ENCODE peak calls at places on chromosomes 16 and 17, in six cellular contexts. E is trophoblast cell, G is mesenchymal stem cell, H is H9, V is neuronal stem cell, D is H1. S is an unnamed sample.

GRCh38 chr16:73053379-73054130 is 5.6 kb upstream of the ZFHX3 start:
- DNase-seq in E (no peak), G (peak; percentile 85), V (no peak), D (no peak), H (no peak), S (peak; percentile 75)

GRCh38 chr17:746181-746580 is 5.9 kb downstream of the GEMIN4 start:
- DNase-seq in E (no peak), G (no peak), D (no peak), V (no peak), H (no peak), S (no peak)

GRCh38 chr17:2904135-2904534 is 107.9 kb downstream of the RAP1GAP2 start:
- DNase-seq in G (no peak), V (peak; percentile 23), E (no peak), D (no peak), H (peak; percentile 57), S (peak; percentile 24)

GRCh38 chr16:79069118-79069517 is 531.4 kb downstream of the MAF start:
- DNase-seq in E (no peak), D (no peak), G (peak; percentile 5), V (no peak), H (no peak), S (no peak)

GRCh38 chr17:80559688-80560290 is 15.2 kb downstream of the RPTOR start:
- DNase-seq in H (no peak), D (no peak), E (peak; percentile 71), G (peak; percentile 22), V (no peak), S (peak; percentile 88)

GRCh38 chr17:74758846-74759163 is 10.4 kb downstream of the NHERF1 start:
- DNase-seq in H (no peak), G (no peak), E (no peak), D (no peak), V (no peak), S (peak; percentile 27)

GRCh38 chr16:83054302-83054701 is 427.5 kb downstream of the CDH13 start:
- DNase-seq in V (no peak), E (no peak), D (no peak), G (no peak), H (no peak), S (peak; percentile 34)

GRCh38 chr16:85908444-85908843 is 9.5 kb downstream of the IRF8 start:
- DNase-seq in G (no peak), E (no peak), D (no peak), H (no peak), V (no peak), S (no peak)

GRCh38 chr17:33929181-33929724 is 325.8 kb upstream of the CCL2 start:
- DNase-seq in D (peak; percentile 25), V (peak; percentile 14), G (no peak), H (peak; percentile 77), E (no peak), S (no peak)

GRCh38 chr17:14138649-14139048 is 69.3 kb downstream of the COX10 start:
- DNase-seq in H (no peak), D (no peak), E (no peak), V (no peak), G (no peak), S (no peak)

GRCh38 chr17:14135906-14136590 is 66.7 kb downstream of the COX10 start:
- DNase-seq in V (no peak), E (no peak), H (no peak), G (no peak), D (no peak), S (no peak)

GRCh38 chr17:14133104-14133503 is 63.8 kb downstream of the COX10 start:
- DNase-seq in D (no peak), G (no peak), H (no peak), V (no peak), E (no peak), S (no peak)

GRCh38 chr17:14134456-14134855 is 65.2 kb downstream of the COX10 start:
- DNase-seq in G (no peak), D (no peak), V (no peak), H (no peak), E (no peak), S (no peak)
- H3K14ac ChIP-seq in G (no peak overlapping the region), D (no peak overlapping the region), V (no peak overlapping the region), H (no peak overlapping the region), E (no peak overlapping the region), S (no peak overlapping the region)

DNA sequence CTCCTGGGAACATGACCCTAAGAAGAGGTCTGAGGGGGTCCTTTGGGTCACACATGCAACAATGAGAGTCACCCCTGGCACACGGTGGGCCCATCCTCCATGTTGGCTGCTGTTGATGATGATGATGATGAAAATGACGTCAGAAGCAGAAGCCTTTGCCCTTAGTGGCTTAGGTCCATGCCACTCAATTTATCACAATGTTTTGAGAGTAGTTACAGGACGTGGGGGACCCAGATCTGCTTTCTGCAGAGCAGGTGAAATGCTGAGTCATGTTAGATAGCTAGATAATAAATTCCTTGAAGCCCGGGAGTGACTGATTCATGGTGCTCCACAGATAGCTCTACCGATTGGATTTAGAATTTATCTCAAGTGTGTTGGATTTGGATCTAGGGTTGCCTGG is 53.9 kb downstream of the VPS35L start:
- DNase-seq in G (no peak), V (no peak), D (no peak), H (no peak), E (peak; percentile 46), S (no peak)
- H3K14ac ChIP-seq in G (no peak overlapping the region), V (no peak overlapping the region), D (no peak overlapping the region), H (no peak overlapping the region), E (peak overlapping the region; percentile 45), S (no peak overlapping the region)

GRCh38 chr17:79341529-79341780 is 266.8 kb downstream of the ENGASE start:
- DNase-seq in E (no peak), D (no peak), G (no peak), H (no peak), V (no peak), S (no peak)
- H3K14ac ChIP-seq in E (no peak overlapping the region), D (no peak overlapping the region), G (no peak overlapping the region), H (no peak overlapping the region), V (no peak overlapping the region), S (no peak overlapping the region)

GRCh38 chr16:20968765-20969164 is 68.2 kb downstream of the LYRM1 start:
- DNase-seq in G (no peak), V (no peak), D (no peak), H (no peak), E (no peak), S (no peak)
- H3K14ac ChIP-seq in G (peak overlapping the region; percentile 90), V (no peak overlapping the region), D (no peak overlapping the region), H (no peak overlapping the region), E (no peak overlapping the region), S (no peak overlapping the region)

GRCh38 chr17:22460461-22461063 is 768.2 kb downstream of the KCNJ18 start:
- DNase-seq in D (no peak), E (no peak), V (no peak), G (no peak), H (no peak), S (no peak)

GRCh38 chr17:22464041-22464440 is 771.7 kb downstream of the KCNJ18 start:
- DNase-seq in D (no peak), G (no peak), V (no peak), E (no peak), H (no peak), S (no peak)

GRCh38 chr17:22461460-22462145 is 769.3 kb downstream of the KCNJ18 start:
- DNase-seq in G (no peak), V (no peak), D (no peak), E (no peak), H (no peak), S (no peak)

GRCh38 chr17:22463110-22463850 is 771.0 kb downstream of the KCNJ18 start:
- DNase-seq in H (no peak), V (no peak), D (no peak), G (no peak), E (no peak), S (no peak)

GRCh38 chr17:22462461-22462860 is 770.1 kb downstream of the KCNJ18 start:
- DNase-seq in H (no peak), E (no peak), G (no peak), D (no peak), V (no peak), S (no peak)
- H3K14ac ChIP-seq in H (no peak overlapping the region), E (no peak overlapping the region), G (no peak overlapping the region), D (no peak overlapping the region), V (no peak overlapping the region), S (no peak overlapping the region)

GRCh38 chr16:88476817-88477397 is 23.8 kb downstream of the ZFPM1 start:
- DNase-seq in D (no peak), V (no peak), E (no peak), G (no peak), H (no peak), S (no peak)

GRCh38 chr16:88476203-88476602 is 23.1 kb downstream of the ZFPM1 start:
- DNase-seq in H (no peak), D (no peak), V (no peak), G (no peak), E (no peak), S (no peak)

GRCh38 chr16:88478889-88479794 is 26.1 kb downstream of the ZFPM1 start:
- DNase-seq in G (no peak), E (no peak), H (no peak), V (no peak), D (no peak), S (no peak)

GRCh38 chr16:88477631-88478030 is 24.6 kb downstream of the ZFPM1 start:
- DNase-seq in G (no peak), H (no peak), E (no peak), V (no peak), D (no peak), S (no peak)

DNA sequence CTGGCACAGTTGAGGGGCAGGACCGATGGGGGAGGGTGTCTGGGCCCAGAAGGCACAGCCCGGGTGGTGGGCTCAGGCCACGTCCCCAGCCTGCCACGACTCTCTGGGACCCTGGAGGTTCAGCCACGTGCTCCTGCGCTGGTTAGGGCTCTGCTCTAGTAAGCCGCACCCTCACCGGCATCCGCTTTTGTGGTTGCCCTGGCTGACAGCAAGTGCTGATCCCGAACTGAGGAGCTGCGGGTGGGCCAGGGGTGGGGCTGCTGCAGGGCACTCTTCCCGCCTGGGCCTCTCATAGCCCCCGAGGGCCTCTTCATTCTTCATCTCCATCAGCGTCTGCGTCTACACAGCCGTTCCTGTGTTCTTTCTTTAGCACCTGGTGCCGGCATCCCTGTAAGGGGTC is 25.0 kb downstream of the ZFPM1 start:
- DNase-seq in V (no peak), G (no peak), E (no peak), D (no peak), H (no peak), S (no peak)
- H3K14ac ChIP-seq in V (peak overlapping the region; percentile 39), G (no peak overlapping the region), E (no peak overlapping the region), D (no peak overlapping the region), H (no peak overlapping the region), S (no peak overlapping the region)

DNA sequence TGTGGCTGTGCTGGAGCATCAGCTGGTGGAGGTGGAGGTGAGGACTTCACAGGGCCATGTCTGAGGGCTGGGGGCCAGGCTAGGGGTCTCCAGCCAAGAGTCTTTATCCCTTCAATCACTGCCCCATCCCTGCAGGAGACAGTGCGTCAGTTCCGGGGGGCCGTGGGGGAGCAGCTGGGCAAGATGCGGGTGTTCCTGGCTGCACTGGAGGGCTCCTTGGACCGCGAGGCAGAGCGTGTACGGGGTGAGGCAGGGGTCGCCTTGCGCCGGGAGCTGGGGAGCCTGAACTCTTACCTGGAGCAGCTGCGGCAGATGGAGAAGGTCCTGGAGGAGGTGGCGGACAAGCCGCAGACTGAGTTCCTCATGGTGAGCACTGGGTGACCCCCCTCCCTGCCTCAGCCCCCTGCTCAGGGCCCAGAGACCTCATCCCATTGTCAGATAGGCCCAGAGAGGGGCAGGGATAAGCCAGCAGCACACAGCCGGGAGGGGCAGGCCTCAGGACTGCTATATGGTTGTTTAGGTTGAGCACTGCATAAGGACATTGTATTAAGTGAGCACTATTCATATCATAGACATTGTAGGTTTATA is 2.3 kb upstream of the PYDC1 start:
- DNase-seq in V (no peak), G (no peak), D (no peak), E (no peak), H (no peak), S (no peak)
- H3K14ac ChIP-seq in V (peak overlapping the region; percentile 71), G (no peak overlapping the region), D (no peak overlapping the region), E (no peak overlapping the region), H (no peak overlapping the region), S (no peak overlapping the region)